ENCODE peak calls at places on chromosomes 12 and 14, in seven cellular contexts. J, R, W, X, P, H and V are unnamed samples.

GRCh38 chr12:26817183-26817591 is 15.8 kb downstream of the ITPR2 start:
- DNase-seq in J (no peak), X (no peak), H (no peak), W (no peak), P (no peak), R (no peak), V (no peak)

GRCh38 chr12:26845984-26846383 is 13.0 kb upstream of the ITPR2 start:
- DNase-seq in R (no peak), X (peak), W (no peak), H (no peak), J (no peak), P (peak), V (no peak)

GRCh38 chr12:113049976-113050742 is 6.4 kb upstream of the DTX1 start:
- DNase-seq in J (no peak), R (no peak), H (no peak), W (peak), P (no peak), X (no peak), V (no peak)

GRCh38 chr14:24817638-24818053 is 183.7 kb upstream of the GZMB start:
- DNase-seq in P (no peak), J (no peak), X (no peak), R (no peak), H (no peak), W (peak), V (no peak)

GRCh38 chr12:130764073-130764472 is 48.0 kb upstream of the RIMBP2 start:
- DNase-seq in H (no peak), J (peak), P (no peak), X (no peak), W (peak), R (no peak), V (no peak)

GRCh38 chr12:108340037-108340436 is 926 bp upstream of the CMKLR1 start:
- DNase-seq in P (no peak), H (no peak), X (no peak), J (no peak), W (no peak), R (no peak), V (no peak)

GRCh38 chr12:64253356-64253755 is 31.3 kb upstream of the KICS2 start:
- DNase-seq in H (no peak), J (no peak), P (no peak), X (no peak), R (no peak), W (no peak), V (no peak)

GRCh38 chr14:81157431-81157830 is 63.3 kb downstream of the GTF2A1 start:
- DNase-seq in W (no peak), J (no peak), R (no peak), X (no peak), P (no peak), H (no peak), V (no peak)

GRCh38 chr12:96195845-96196451 is 1.8 kb downstream of the ELK3 start:
- DNase-seq in J (no peak), W (peak), X (no peak), P (no peak), H (no peak), R (no peak), V (peak)

GRCh38 chr14:76203086-76204001 is 51.6 kb downstream of the GPATCH2L start:
- DNase-seq in W (peak), H (no peak), P (peak), J (no peak), X (peak), R (no peak), V (no peak)

GRCh38 chr12:94172031-94172430 is 23.7 kb downstream of the PLXNC1 start:
- DNase-seq in J (no peak), H (no peak), W (no peak), X (no peak), R (no peak), P (no peak), V (no peak)

GRCh38 chr12:69070319-69071090 is 137.5 kb upstream of the CPM start:
- DNase-seq in J (peak), W (peak), R (no peak), P (peak), H (peak), X (no peak), V (peak)

GRCh38 chr12:80593766-80594165 is 113.7 kb upstream of the MYF6 start:
- DNase-seq in R (no peak), X (peak), P (no peak), H (no peak), W (no peak), J (no peak), V (no peak)

GRCh38 chr14:89956294-89957009 is 725 bp downstream of the TDP1 start:
- DNase-seq in J (peak), H (peak), P (peak), X (peak), R (peak), W (peak), V (peak)

GRCh38 chr12:87953257-87953860 is 75.8 kb downstream of the C12orf50 start:
- DNase-seq in J (peak), H (no peak), X (peak), R (no peak), P (no peak), W (peak), V (peak)

GRCh38 chr14:67806228-67806627 is 10.2 kb downstream of the ZFYVE26 start:
- DNase-seq in P (no peak), J (no peak), X (peak), R (no peak), H (no peak), W (no peak), V (no peak)

GRCh38 chr12:46391630-46392029 is 19.1 kb upstream of the SLC38A2 start:
- DNase-seq in P (no peak), R (no peak), W (no peak), X (no peak), J (no peak), H (no peak), V (no peak)

GRCh38 chr12:32864731-32865130 is 31.8 kb downstream of the PKP2 start:
- DNase-seq in X (no peak), R (no peak), W (no peak), J (no peak), H (no peak), P (no peak), V (no peak)

GRCh38 chr12:94616217-94616729 is 34.1 kb downstream of the TMCC3 start:
- DNase-seq in R (no peak), J (no peak), W (peak), X (no peak), P (no peak), H (peak), V (no peak)

GRCh38 chr12:51318846-51319570 is 5.0 kb downstream of the BIN2 start:
- DNase-seq in W (no peak), P (no peak), X (no peak), H (no peak), R (no peak), J (no peak), V (no peak)

GRCh38 chr12:3897400-3897910 is 24.3 kb upstream of the PARP11 start:
- DNase-seq in R (no peak), J (no peak), X (no peak), H (no peak), P (no peak), W (no peak), V (peak)

GRCh38 chr14:70919774-70920173 is 12.5 kb downstream of the PCNX1 start:
- DNase-seq in H (no peak), J (no peak), W (no peak), R (no peak), X (no peak), P (no peak), V (no peak)

GRCh38 chr14:24149302-24149969 is 2.1 kb downstream of the RNF31 start:
- DNase-seq in H (no peak), J (no peak), P (no peak), W (no peak), R (no peak), X (no peak), V (no peak)

GRCh38 chr12:50326636-50327284 is 43.4 kb upstream of the LIMA1 start:
- DNase-seq in J (no peak), H (no peak), W (peak), P (no peak), X (no peak), R (no peak), V (no peak)

GRCh38 chr14:104118006-104118844 is 20.2 kb upstream of the KIF26A start:
- DNase-seq in J (no peak), R (no peak), W (no peak), P (no peak), H (no peak), X (no peak), V (no peak)
- H3K4me3 ChIP-seq in J (no peak), R (peak), W (no peak), P (no peak), H (peak), X (no peak), V (no peak)

DNA sequence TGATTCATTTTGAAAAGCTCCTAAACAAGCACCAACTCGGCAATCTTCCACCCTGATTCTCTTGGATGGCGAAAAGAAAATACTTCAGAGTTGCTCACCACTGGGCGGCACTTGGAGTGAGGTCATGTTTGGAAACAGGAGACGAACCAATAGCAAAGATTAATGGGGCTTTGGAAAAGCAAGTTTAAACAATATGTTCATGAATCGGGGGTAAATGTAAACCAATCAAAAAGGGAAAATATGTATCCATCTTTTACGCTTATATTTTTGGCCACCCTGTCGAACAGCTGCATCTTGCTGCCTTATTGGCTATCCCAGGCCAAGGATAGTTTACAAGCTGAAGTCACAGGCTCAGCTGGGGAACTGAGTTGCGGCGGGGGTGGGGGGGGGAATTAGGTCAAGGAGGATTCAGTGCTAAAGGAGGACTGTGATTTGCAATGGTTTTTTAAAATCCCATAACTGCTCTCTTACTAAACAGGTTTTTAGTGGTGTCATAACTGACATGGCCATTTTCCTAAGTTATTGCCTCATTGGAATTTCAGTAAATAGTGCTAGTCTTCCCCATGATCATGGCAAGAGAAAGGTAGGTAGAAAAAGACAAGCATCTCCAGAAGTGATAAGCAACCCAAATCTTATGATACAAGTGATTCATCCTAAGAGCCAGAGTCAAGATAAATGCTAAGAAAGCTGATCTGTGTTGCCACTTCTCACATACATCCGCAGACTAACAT is 210.6 kb downstream of the PHLDA1 start:
- DNase-seq in H (no peak), P (peak), J (no peak), W (peak), X (no peak), R (peak), V (no peak)
- H3K4me3 ChIP-seq in H (no peak), P (no peak), J (no peak), W (no peak), X (no peak), R (peak), V (no peak)

GRCh38 chr12:83150465-83151189 is 463.9 kb downstream of the TMTC2 start:
- DNase-seq in P (no peak), J (no peak), X (no peak), R (no peak), H (no peak), W (no peak), V (no peak)
- H3K4me3 ChIP-seq in P (no peak), J (no peak), X (no peak), R (no peak), H (no peak), W (no peak), V (no peak)

GRCh38 chr12:121293603-121294002 is 2.9 kb downstream of the CAMKK2 start:
- DNase-seq in R (no peak), W (no peak), H (no peak), P (no peak), J (no peak), X (no peak), V (no peak)

GRCh38 chr12:121296618-121297476 is at the start of gene CAMKK2:
- DNase-seq in R (no peak), P (peak), J (no peak), H (peak), W (peak), X (no peak), V (peak)

GRCh38 chr12:121295746-121296617 is 527 bp downstream of the CAMKK2 start:
- DNase-seq in H (peak), R (no peak), P (peak), X (no peak), W (peak), J (no peak), V (no peak)

GRCh38 chr12:121295123-121295745 is 1.3 kb downstream of the CAMKK2 start:
- DNase-seq in P (no peak), J (no peak), X (no peak), W (peak), H (no peak), R (no peak), V (peak)

GRCh38 chr12:121294151-121294889 is 2.2 kb downstream of the CAMKK2 start:
- DNase-seq in W (no peak), J (no peak), P (no peak), X (no peak), R (no peak), H (no peak), V (no peak)
- H3K4me3 ChIP-seq in W (no peak), J (no peak), P (no peak), X (no peak), R (peak), H (no peak), V (no peak)

GRCh38 chr14:101456246-101457159 is 104.8 kb upstream of the DIO3 start:
- DNase-seq in H (no peak), R (no peak), W (no peak), J (no peak), X (no peak), P (no peak), V (no peak)
- H3K4me3 ChIP-seq in H (no peak), R (no peak), W (no peak), J (no peak), X (no peak), P (no peak), V (no peak)

GRCh38 chr14:101808020-101808641 is 46.6 kb downstream of the PPP2R5C start:
- DNase-seq in J (no peak), W (peak), P (no peak), R (no peak), X (no peak), H (no peak), V (peak)
- H3K4me3 ChIP-seq in J (no peak), W (no peak), P (no peak), R (no peak), X (no peak), H (no peak), V (no peak)

DNA sequence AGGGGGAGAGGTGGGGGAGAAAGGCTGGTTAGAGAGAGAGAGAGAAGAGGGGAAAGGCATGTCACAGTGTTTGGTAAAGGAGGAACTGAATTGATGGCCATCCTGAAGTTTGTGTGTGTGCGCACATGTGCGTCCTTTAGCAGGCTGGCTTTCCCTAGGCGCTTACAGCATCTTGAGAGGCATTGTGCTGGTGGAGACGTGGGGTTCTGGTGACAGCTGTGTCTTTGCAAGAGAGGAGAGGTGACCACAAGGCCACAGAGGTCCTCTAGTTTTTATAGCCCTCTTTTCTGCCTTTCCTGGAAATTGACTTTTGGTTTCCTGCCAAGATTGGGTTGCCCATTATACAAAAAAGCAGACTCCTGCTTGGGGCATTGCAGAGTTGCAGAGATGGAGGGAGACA is 662.0 kb downstream of the VRK1 start:
- DNase-seq in J (no peak), P (no peak), W (no peak), H (no peak), R (no peak), X (no peak), V (no peak)
- H3K4me3 ChIP-seq in J (no peak), P (no peak), W (no peak), H (peak), R (peak), X (no peak), V (no peak)

GRCh38 chr14:31944256-31945073 is 132.6 kb upstream of the ARHGAP5 start:
- DNase-seq in X (no peak), H (peak), J (no peak), W (peak), R (no peak), P (no peak), V (no peak)
- H3K4me3 ChIP-seq in X (no peak), H (peak), J (no peak), W (peak), R (no peak), P (no peak), V (no peak)

DNA sequence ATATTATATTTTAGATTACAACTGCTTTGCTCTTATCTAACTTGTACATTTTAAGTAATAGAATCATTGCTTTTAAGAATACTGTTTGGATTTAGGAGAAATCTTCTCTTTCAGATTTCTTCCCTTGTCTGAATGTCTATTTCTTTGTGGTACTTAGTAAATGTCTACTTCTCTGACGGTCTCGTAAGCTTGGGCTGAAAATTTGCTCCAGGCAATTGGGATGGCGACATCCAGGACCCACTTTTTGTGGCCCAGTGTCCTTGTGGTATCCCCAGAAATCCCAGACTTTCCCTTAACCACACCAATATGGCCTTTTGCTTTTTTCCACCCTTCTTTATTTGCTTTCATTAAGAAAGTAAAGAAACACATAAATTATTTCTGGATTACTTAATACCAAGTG is 24.0 kb upstream of the CCER1 start:
- DNase-seq in X (no peak), P (no peak), R (no peak), H (no peak), W (no peak), J (no peak), V (no peak)
- H3K4me3 ChIP-seq in X (no peak), P (no peak), R (no peak), H (no peak), W (no peak), J (no peak), V (no peak)

GRCh38 chr12:48853228-48853688 is 1.3 kb upstream of the DDX23 start:
- DNase-seq in H (peak), J (peak), W (peak), P (peak), R (peak), X (peak), V (peak)

GRCh38 chr12:48854488-48854887 is 2.5 kb upstream of the DDX23 start:
- DNase-seq in X (no peak), J (no peak), R (no peak), W (no peak), H (no peak), P (no peak), V (no peak)

GRCh38 chr12:48851883-48852733 is at the start of gene DDX23:
- DNase-seq in X (peak), J (peak), P (peak), R (peak), W (peak), H (peak), V (peak)

GRCh38 chr12:48856379-48856778 is 4.4 kb upstream of the DDX23 start:
- DNase-seq in R (no peak), H (no peak), W (no peak), J (no peak), X (no peak), P (no peak), V (no peak)

DNA sequence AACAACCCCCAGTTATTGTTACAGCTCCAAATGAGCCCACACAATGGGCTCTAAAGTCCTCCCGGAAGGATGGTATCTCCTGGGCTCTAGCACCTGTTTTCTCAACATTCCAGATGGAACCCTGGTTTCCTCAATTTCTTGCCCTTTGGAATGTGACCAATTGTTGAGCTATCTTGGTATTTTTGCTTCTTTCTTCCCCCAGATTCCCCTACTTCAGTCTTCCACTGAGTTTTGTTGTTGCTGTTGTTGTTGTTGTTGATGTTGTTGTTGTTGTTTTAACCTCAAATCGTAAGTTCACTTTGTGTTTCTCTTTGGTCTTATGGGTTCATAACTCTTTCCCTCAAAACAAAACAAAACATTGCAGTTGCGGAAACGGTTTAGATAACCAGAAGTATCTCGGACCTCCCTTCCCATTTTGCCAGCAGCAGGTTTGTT is 788 bp upstream of the DDX23 start:
- DNase-seq in R (no peak), H (no peak), X (no peak), J (no peak), W (no peak), P (no peak), V (peak)
- H3K4me3 ChIP-seq in R (peak), H (peak), X (peak), J (peak), W (peak), P (peak), V (peak)